ENCODE peak calls at places on chromosomes 5 and 9, in four cellular contexts. A is HepG2, N is prostate gland, J is erythroblast. F is an unnamed sample.

GRCh38 chr9:133803745-133804144 is 65.6 kb upstream of the SARDH start:
- DNase-seq in A (no peak), N (no peak), J (no peak), F (no peak)

GRCh38 chr5:102638316-102638715 is 116.8 kb upstream of the PAM start:
- DNase-seq in A (no peak), N (no peak), J (no peak), F (no peak)

GRCh38 chr5:80569086-80569960 is 757 bp downstream of the ANKRD34B start:
- DNase-seq in A (no peak), N (no peak), J (no peak), F (no peak)

GRCh38 chr5:132470596-132470995 is 20.0 kb downstream of the IRF1 start:
- DNase-seq in A (no peak), N (no peak), J (no peak), F (no peak)

GRCh38 chr5:160467555-160468418 is 46.1 kb downstream of the PTTG1 start:
- DNase-seq in A (peak; percentile 97), N (peak; percentile 46), J (peak; percentile 35), F (no peak)

GRCh38 chr5:107368593-107368992 is 302.1 kb downstream of the EFNA5 start:
- DNase-seq in A (no peak), N (no peak), J (no peak), F (no peak)

GRCh38 chr9:118596374-118597015 is 772.7 kb downstream of the BRINP1 start:
- DNase-seq in A (no peak), N (no peak), J (no peak), F (no peak)

GRCh38 chr9:68530618-68531017 is 10.1 kb downstream of the TMEM252 start:
- DNase-seq in A (peak; percentile 80), N (no peak), J (no peak), F (no peak)

GRCh38 chr5:125316913-125317545 is 570.6 kb upstream of the ZNF608 start:
- DNase-seq in A (no peak), N (no peak), J (no peak), F (no peak)

GRCh38 chr9:13279284-13280162 is at the start of gene MPDZ:
- DNase-seq in A (peak; percentile 31), N (peak; percentile 47), J (peak; percentile 69), F (peak; percentile 71)

GRCh38 chr5:159331099-159331973 is 1.0 kb upstream of the IL12B start:
- DNase-seq in A (no peak), N (peak; percentile 37), J (peak; percentile 59), F (peak; percentile 62)

GRCh38 chr9:70791936-70792335 is 329.5 kb downstream of the TRPM3 start:
- DNase-seq in A (no peak), N (no peak), J (no peak), F (no peak)

GRCh38 chr5:116773926-116774325 is 199.3 kb upstream of the SEMA6A start:
- DNase-seq in A (no peak), N (no peak), J (no peak), F (no peak)

GRCh38 chr5:163079618-163080017 is 357.8 kb upstream of the CCNG1 start:
- DNase-seq in A (no peak), N (no peak), J (peak; percentile 0), F (no peak)

DNA sequence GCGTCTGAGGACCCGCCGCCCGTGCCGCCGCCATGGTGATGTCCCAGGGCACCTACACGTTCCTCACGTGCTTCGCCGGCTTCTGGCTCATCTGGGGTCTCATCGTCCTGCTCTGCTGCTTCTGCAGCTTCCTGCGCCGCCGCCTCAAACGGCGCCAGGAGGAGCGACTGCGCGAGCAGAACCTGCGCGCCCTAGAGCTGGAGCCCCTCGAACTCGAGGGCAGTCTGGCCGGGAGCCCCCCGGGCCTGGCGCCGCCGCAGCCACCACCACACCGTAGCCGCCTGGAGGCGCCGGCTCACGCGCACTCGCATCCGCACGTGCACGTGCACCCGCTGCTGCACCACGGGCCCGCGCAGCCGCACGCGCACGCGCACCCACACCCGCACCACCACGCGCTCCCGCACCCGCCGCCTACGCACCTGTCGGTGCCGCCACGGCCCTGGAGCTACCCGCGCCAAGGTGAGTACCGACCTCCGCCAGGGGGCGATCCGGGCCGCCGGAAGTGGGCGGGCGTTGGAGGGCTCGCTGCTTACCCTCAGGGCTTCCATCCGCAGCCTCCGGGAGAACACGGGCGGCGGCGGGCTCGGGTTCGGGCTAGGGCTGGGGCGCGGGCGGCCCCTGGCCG is 8.5 kb downstream of the PRR7 start:
- DNase-seq in A (peak; percentile 79), N (peak; percentile 71), J (peak; percentile 89), F (no peak)
- TF ChIP-seq POLR2A in A (no peak), N (peak; percentile 34), J (peak; percentile 39), F (no peak)

GRCh38 chr9:136300016-136300415 is 3.9 kb downstream of the CCDC187 start:
- DNase-seq in A (no peak), N (no peak), J (no peak), F (no peak)
- TF ChIP-seq POLR2A in A (no peak), N (no peak), J (no peak), F (no peak)

GRCh38 chr5:139660105-139660915 is 12.2 kb downstream of the CXXC5 start:
- DNase-seq in A (no peak), N (peak; percentile 87), J (peak; percentile 41), F (peak; percentile 78)

GRCh38 chr5:139658501-139658927 is 10.4 kb downstream of the CXXC5 start:
- DNase-seq in A (no peak), N (no peak), J (no peak), F (no peak)

GRCh38 chr5:139659673-139660072 is 11.5 kb downstream of the CXXC5 start:
- DNase-seq in A (no peak), N (no peak), J (no peak), F (no peak)

GRCh38 chr5:139657363-139658321 is 9.5 kb downstream of the CXXC5 start:
- DNase-seq in A (no peak), N (no peak), J (no peak), F (no peak)

GRCh38 chr5:139658928-139659667 is 10.9 kb downstream of the CXXC5 start:
- DNase-seq in A (no peak), N (no peak), J (peak; percentile 47), F (peak; percentile 77)
- TF ChIP-seq POLR2A in A (no peak), N (peak; percentile 7), J (no peak), F (peak; percentile 18)

GRCh38 chr5:177494356-177495195 is 2.8 kb downstream of the PDLIM7 start:
- DNase-seq in A (peak; percentile 47), N (no peak), J (peak; percentile 74), F (peak; percentile 96)

GRCh38 chr5:177493795-177494355 is 3.5 kb downstream of the PDLIM7 start:
- DNase-seq in A (no peak), N (no peak), J (no peak), F (no peak)

GRCh38 chr5:177497011-177497296 is 450 bp downstream of the PDLIM7 start:
- DNase-seq in A (no peak), N (no peak), J (no peak), F (no peak)

GRCh38 chr5:177496111-177497010 is 1.0 kb downstream of the PDLIM7 start:
- DNase-seq in A (peak; percentile 85), N (peak; percentile 54), J (peak; percentile 67), F (peak; percentile 75)

DNA sequence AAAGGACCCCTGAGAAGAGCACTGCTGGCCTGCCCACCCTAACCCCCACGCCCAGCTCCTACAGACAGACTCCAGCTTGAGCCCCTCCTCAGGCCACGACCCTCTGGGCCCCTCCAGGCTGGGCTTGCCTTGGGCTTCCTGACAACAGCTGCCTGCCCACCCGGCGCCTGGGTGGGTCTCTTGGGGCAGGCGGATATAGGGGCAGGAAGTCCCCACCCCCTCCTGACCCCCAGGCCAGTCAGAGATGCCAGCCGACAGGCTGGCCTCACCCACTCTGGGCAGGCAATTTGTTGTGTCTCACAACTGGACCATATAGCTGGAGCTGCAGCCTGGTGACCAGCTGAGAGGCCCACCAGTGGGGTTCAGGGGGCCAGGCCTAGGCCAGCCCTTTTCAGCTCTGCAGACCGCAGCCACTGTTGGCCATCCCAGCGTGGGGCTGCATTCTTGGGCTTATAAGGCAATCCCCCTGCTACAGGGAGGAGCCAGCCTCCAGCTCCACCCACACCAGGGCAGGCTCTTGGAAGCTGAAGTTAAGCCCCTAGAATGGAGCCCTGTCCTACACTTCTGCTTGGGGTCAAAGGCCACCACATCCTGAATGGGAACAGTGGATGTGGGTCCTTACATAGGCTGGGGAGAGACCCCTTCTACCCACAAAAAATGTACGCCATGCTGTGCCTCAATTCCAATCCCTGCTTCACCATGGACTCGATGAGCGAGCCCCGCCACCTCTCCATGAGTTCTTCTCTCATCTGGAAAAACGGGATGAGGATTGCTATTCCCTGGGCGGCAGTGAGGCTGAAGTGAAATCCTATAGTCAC is 2.0 kb downstream of the PDLIM7 start:
- DNase-seq in A (peak; percentile 62), N (no peak), J (peak; percentile 67), F (peak; percentile 86)
- TF ChIP-seq POLR2A in A (no peak), N (no peak), J (no peak), F (peak; percentile 53)

DNA sequence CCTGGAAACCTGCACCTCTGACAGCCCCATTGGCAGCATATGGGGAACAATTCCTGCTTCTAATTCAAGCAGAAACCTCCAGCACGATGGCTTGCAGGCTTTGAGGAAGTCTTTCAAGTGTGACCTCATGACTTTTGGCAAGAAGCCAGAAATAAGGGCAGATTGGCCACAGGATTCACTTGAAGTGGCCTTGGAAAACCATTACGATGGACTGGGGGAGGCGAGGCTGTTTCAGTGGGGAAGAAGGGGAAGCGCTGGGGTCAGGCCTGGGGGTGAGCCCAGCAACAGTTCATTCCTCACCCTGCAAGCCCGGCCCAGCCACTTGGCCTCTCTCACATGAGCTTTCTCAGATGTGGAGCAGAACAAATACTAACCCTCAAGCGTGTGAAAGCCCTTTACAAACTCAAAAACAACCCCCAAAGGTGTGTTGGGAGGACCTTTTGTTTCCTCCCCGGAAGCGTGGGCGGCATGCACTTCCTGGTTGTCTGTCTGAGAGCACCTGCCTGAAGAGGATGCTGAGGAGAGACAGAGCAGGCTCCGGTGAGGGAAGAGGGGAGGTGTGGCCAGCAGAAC is 26.9 kb upstream of the EEIG1 start:
- DNase-seq in A (peak; percentile 45), N (peak; percentile 21), J (peak; percentile 75), F (peak; percentile 61)
- TF ChIP-seq POLR2A in A (no peak), N (no peak), J (no peak), F (no peak)

GRCh38 chr5:74216012-74216411 is 424.5 kb downstream of the ENC1 start:
- DNase-seq in A (no peak), N (no peak), J (no peak), F (no peak)
- TF ChIP-seq POLR2A in A (no peak), N (no peak), J (no peak), F (no peak)

GRCh38 chr5:172156541-172156994 is 31.5 kb downstream of the STK10 start:
- DNase-seq in A (peak; percentile 75), N (no peak), J (no peak), F (no peak)
- TF ChIP-seq POLR2A in A (no peak), N (no peak), J (no peak), F (no peak)

DNA sequence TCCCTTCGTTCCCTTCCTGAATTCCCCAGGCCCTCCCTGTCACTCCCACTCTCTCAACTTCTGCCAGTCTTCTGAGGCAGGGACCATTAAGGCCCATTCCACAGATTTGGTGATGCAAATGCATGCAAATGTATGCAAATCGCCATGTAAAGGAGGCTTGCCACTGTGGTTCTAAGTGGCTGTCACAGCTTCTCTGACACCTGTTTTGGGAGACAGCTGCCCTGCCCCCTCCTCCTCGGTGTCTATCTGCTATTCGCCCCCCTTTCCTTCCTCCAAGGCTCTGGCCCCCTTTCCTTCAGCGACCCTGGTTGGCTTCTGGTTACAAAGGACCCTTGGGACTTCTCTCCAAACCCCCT is 10.5 kb upstream of the ARAP3 start:
- DNase-seq in A (no peak), N (no peak), J (no peak), F (no peak)
- TF ChIP-seq POLR2A in A (no peak), N (no peak), J (no peak), F (no peak)

F was measured in H54.